ENCODE peak calls at places on chromosomes 1 and 21, in eight cellular contexts. S is stimulated activated CD8-positive, alpha-beta memory T cell treated with anti-CD3 and anti-CD28 coated beads, Interleukin-2, amount 100 ng/mL, for 48 hours; Q is mesothelial cell of epicardium; D is cerebellar cortex; H is pons; B is NCI-H1092; G is astrocyte of the hippocampus; U is right lobe of liver. C is an unnamed sample.
A peak's percentile ranks its signal among the peaks of the same experiment; 100 is the strongest.

GRCh38 chr1:149987297-149987595 is 23.3 kb downstream of the OTUD7B start:
- DNase-seq in S (no peak), Q (no peak), D (no peak), H (no peak), B (no peak), G (no peak), U (no peak), C (no peak)

GRCh38 chr1:30670195-30671060 is 53.0 kb downstream of the MATN1 start:
- DNase-seq in S (no peak), Q (no peak), D (no peak), H (no peak), B (no peak), G (no peak), U (peak; percentile 8), C (no peak)

GRCh38 chr21:16211339-16212303 is 481.8 kb downstream of the USP25 start:
- DNase-seq in S (no peak), Q (no peak), D (no peak), H (peak; percentile 63), B (no peak), G (peak; percentile 74), U (no peak), C (no peak)

GRCh38 chr1:83641828-83642443 is 357.0 kb downstream of the TTLL7 start:
- DNase-seq in S (no peak), Q (no peak), D (no peak), H (no peak), B (no peak), G (peak; percentile 7), U (no peak), C (no peak)

GRCh38 chr21:42830456-42831455 is 48.6 kb downstream of the WDR4 start:
- DNase-seq in S (no peak), Q (peak; percentile 32), D (no peak), H (no peak), B (no peak), G (no peak), U (no peak), C (no peak)

GRCh38 chr1:236457775-236458174 is 63.7 kb downstream of the EDARADD start:
- DNase-seq in S (no peak), Q (no peak), D (no peak), H (no peak), B (no peak), G (no peak), U (no peak), C (peak; percentile 20)

GRCh38 chr21:28712396-28712795 is 280.3 kb downstream of the LTN1 start:
- DNase-seq in S (no peak), Q (no peak), D (no peak), H (no peak), B (no peak), G (no peak), U (no peak), C (no peak)

GRCh38 chr1:110449661-110450651 is 993 bp upstream of the PROK1 start:
- DNase-seq in S (no peak), Q (no peak), D (no peak), H (no peak), B (no peak), G (no peak), U (peak; percentile 65), C (no peak)

GRCh38 chr1:31696246-31696645 is 7.6 kb downstream of the COL16A1 start:
- DNase-seq in S (no peak), Q (no peak), D (no peak), H (peak; percentile 97), B (peak; percentile 60), G (peak; percentile 57), U (no peak), C (no peak)

GRCh38 chr1:7679873-7680790 is 91.0 kb upstream of the VAMP3 start:
- DNase-seq in S (no peak), Q (peak; percentile 79), D (peak; percentile 64), H (peak; percentile 33), B (peak; percentile 66), G (peak; percentile 81), U (no peak), C (no peak)

GRCh38 chr1:245874942-245875580 is 632.0 kb downstream of the SMYD3 start:
- DNase-seq in S (no peak), Q (peak; percentile 87), D (peak; percentile 55), H (no peak), B (peak; percentile 92), G (peak; percentile 99), U (peak; percentile 60), C (no peak)

GRCh38 chr1:65069186-65069585 is 78.8 kb upstream of the AK4 start:
- DNase-seq in S (no peak), Q (no peak), D (no peak), H (no peak), B (no peak), G (no peak), U (no peak), C (no peak)

GRCh38 chr1:83583351-83584014 is 415.4 kb downstream of the TTLL7 start:
- DNase-seq in S (no peak), Q (no peak), D (no peak), H (peak; percentile 29), B (peak; percentile 23), G (no peak), U (peak; percentile 55), C (no peak)

GRCh38 chr1:244356371-244356770 is 95.3 kb downstream of the ADSS2 start:
- DNase-seq in S (no peak), Q (no peak), D (no peak), H (no peak), B (no peak), G (no peak), U (no peak), C (no peak)

GRCh38 chr1:190102757-190103326 is 374.8 kb downstream of the BRINP3 start:
- DNase-seq in S (no peak), Q (no peak), D (no peak), H (no peak), B (no peak), G (no peak), U (no peak), C (no peak)

GRCh38 chr1:170674239-170674638 is 10.3 kb downstream of the PRRX1 start:
- DNase-seq in S (no peak), Q (no peak), D (no peak), H (no peak), B (no peak), G (no peak), U (no peak), C (no peak)